ENCODE peak calls at places on chromosomes 5 and 9, in six cellular contexts. O is colonic mucosa, D is fibroblast of mammary gland, E is brain microvascular endothelial cell, K is epithelial cell of proximal tubule, J is gastrocnemius medialis. I is an unnamed sample.

GRCh38 chr9:95724253-95724991 is 151.1 kb upstream of the ERCC6L2 start:
- DNase-seq in K (no peak), E (no peak), J (no peak), O (no peak), D (no peak), I (no peak)

GRCh38 chr5:115450741-115451140 is 93.8 kb downstream of the FEM1C start:
- DNase-seq in D (peak; percentile 94), J (no peak), K (no peak), O (no peak), E (peak; percentile 70), I (no peak)

GRCh38 chr9:97766092-97766491 is 69.0 kb upstream of the XPA start:
- DNase-seq in O (no peak), J (no peak), D (peak; percentile 27), E (peak; percentile 6), K (no peak), I (no peak)

GRCh38 chr5:102668220-102668930 is 86.7 kb upstream of the PAM start:
- DNase-seq in D (no peak), J (no peak), E (no peak), K (no peak), O (no peak), I (no peak)

GRCh38 chr5:175579742-175580432 is 78.0 kb upstream of the HRH2 start:
- DNase-seq in K (no peak), O (no peak), J (no peak), E (no peak), D (no peak), I (no peak)

GRCh38 chr9:72477862-72478564 is 43.4 kb upstream of the TMC1 start:
- DNase-seq in D (peak; percentile 42), E (peak; percentile 68), K (peak; percentile 83), O (peak; percentile 64), J (no peak), I (no peak)

GRCh38 chr5:40991168-40991980 is 79.8 kb downstream of the MROH2B start:
- DNase-seq in E (peak; percentile 82), O (peak; percentile 29), K (peak; percentile 38), D (peak; percentile 96), J (peak; percentile 53), I (no peak)

GRCh38 chr5:168946363-168946762 is 354.6 kb downstream of the SLIT3 start:
- DNase-seq in E (peak; percentile 2), J (no peak), D (no peak), O (no peak), K (no peak), I (peak; percentile 75)

GRCh38 chr9:3525836-3526165 is at the start of gene RFX3:
- DNase-seq in E (peak; percentile 93), J (peak; percentile 89), K (peak; percentile 78), O (peak; percentile 90), D (peak; percentile 96), I (peak; percentile 91)

GRCh38 chr9:5513966-5514365 is 3.6 kb downstream of the PDCD1LG2 start:
- DNase-seq in J (no peak), D (no peak), K (no peak), O (no peak), E (no peak), I (no peak)

GRCh38 chr9:107137495-107138202 is 145.4 kb upstream of the RAD23B start:
- DNase-seq in K (no peak), E (no peak), O (peak; percentile 34), J (no peak), D (peak; percentile 56), I (no peak)

GRCh38 chr5:113491022-113491421 is 2.8 kb upstream of the MCC start:
- DNase-seq in E (no peak), D (no peak), J (no peak), O (no peak), K (no peak), I (no peak)
- TF ChIP-seq CTCF in E (no peak), D (no peak), J (no peak), O (no peak), K (no peak), I (no peak)

DNA sequence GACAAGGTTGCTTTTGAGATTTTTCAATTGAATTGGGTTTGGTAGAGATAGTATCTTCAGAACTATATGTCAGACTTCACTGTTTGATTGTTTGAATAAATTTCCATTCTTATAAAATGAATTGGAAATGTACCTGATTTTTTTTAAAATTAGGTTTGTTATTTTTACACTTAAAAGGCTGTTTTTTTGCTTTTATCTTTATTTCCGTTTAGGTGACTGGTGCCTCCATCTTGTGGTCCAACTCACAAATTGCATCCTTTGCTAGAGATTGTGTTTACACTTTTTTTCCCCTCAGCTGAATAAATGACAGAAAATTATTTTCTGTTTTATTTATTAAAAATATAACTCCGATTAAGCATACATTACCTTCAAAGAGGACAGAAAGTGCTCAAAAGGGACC is 15.6 kb downstream of the NDUFAF2 start:
- DNase-seq in K (no peak), J (no peak), O (no peak), D (peak; percentile 37), E (peak; percentile 25), I (no peak)
- TF ChIP-seq CTCF in K (peak; percentile 70), J (peak; percentile 6), O (no peak), D (peak; percentile 60), E (peak; percentile 65), I (peak; percentile 55)

GRCh38 chr9:122912671-122912963 is 506 bp downstream of the ZBTB6 start:
- DNase-seq in J (no peak), D (no peak), K (no peak), O (no peak), E (no peak), I (no peak)
- TF ChIP-seq CTCF in J (no peak), D (no peak), K (no peak), O (no peak), E (no peak), I (no peak)

GRCh38 chr5:172868924-172869565 is 35.0 kb downstream of the ERGIC1 start:
- DNase-seq in J (peak; percentile 97), O (no peak), E (peak; percentile 93), K (peak; percentile 91), D (peak; percentile 98), I (no peak)
- TF ChIP-seq CTCF in J (peak; percentile 41), O (no peak), E (peak; percentile 73), K (peak; percentile 49), D (peak; percentile 44), I (no peak)

DNA sequence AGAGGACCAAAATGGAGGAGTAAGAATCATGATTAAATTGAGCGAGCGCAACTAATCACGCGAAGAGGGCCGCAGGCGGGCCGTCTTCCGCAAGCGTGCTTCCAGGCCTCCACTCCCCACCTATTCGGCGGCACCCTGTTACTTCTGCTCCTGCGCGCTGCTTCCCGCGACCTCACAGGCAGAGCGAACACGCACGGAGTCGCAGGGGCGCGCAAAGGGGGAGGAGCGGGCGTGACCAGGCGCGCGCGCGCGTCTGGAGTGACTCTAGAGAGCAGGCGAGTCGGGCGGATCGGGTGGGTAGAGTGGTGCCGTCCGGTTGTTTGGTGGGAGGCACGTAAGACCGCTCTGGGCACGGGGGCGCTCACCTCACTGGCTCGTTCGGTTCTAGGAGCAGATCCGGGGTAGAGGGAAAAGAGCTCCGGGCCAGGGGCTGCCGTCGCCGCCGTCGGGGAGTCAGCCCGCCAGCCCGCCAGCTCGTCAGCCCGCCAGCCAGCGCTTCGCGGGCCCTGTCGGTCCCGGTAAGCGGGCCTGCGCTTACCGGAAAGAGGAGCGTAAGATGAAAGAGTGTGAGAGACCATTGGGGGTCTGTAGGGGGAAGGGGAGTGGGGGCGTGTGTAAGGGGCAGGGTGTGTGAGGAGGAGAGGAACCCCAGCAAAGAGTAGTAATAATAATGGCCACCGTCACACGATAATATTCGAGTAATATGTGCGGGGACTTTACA is at the start of gene CNOT8:
- DNase-seq in E (peak; percentile 98), D (peak; percentile 97), K (peak; percentile 53), J (peak; percentile 98), O (peak; percentile 99), I (peak; percentile 98)
- TF ChIP-seq CTCF in E (no peak), D (no peak), K (no peak), J (no peak), O (no peak), I (no peak)

GRCh38 chr5:42404366-42404765 is 18.9 kb upstream of the GHR start:
- DNase-seq in K (no peak), D (peak; percentile 58), J (no peak), O (no peak), E (no peak), I (no peak)
- TF ChIP-seq CTCF in K (no peak), D (no peak), J (no peak), O (no peak), E (no peak), I (no peak)